ENCODE peak calls at places on chromosomes 13 and 19, in eight cellular contexts. C is tibial artery, G is pancreas, P is left ventricle myocardium inferior, A is breast epithelium, J is transverse colon, H is heart left ventricle, F is thoracic aorta. L is an unnamed sample.

GRCh38 chr13:27406178-27406939 is 18.1 kb upstream of the GTF3A start:
- DNase-seq in A (no peak), H (no peak), C (no peak), F (no peak), J (no peak), P (no peak), G (peak), L (peak)

GRCh38 chr19:40284251-40284500 is 969 bp downstream of the AKT2 start:
- DNase-seq in J (no peak), G (no peak), F (no peak), P (no peak), H (no peak), C (no peak), A (no peak), L (no peak)

GRCh38 chr19:40614595-40615411 is 13.6 kb downstream of the LTBP4 start:
- DNase-seq in P (peak), G (peak), F (no peak), J (peak), H (peak), C (peak), A (no peak), L (no peak)

GRCh38 chr13:23384111-23384510 is 49.4 kb downstream of the SACS start:
- DNase-seq in F (no peak), C (no peak), A (no peak), P (no peak), H (no peak), J (no peak), G (no peak), L (no peak)

GRCh38 chr13:113774177-113775107 is 15.4 kb downstream of the TMEM255B start:
- DNase-seq in C (no peak), F (no peak), H (no peak), J (no peak), A (no peak), G (no peak), P (no peak), L (no peak)

GRCh38 chr13:34107814-34108213 is 289.9 kb downstream of the RFC3 start:
- DNase-seq in H (no peak), A (no peak), G (no peak), F (no peak), P (no peak), J (no peak), C (no peak), L (no peak)

GRCh38 chr13:32314968-32315254 is 252 bp downstream of the ZAR1L start:
- DNase-seq in J (peak), H (peak), P (no peak), F (no peak), G (no peak), C (no peak), A (no peak), L (no peak)

GRCh38 chr19:21143846-21144245 is 2.0 kb downstream of the ZNF431 start:
- DNase-seq in G (no peak), C (no peak), J (no peak), A (no peak), H (no peak), P (no peak), F (no peak), L (no peak)

GRCh38 chr19:46967578-46968018 is 52.0 kb upstream of the NPAS1 start:
- DNase-seq in P (peak), A (no peak), J (peak), H (peak), F (no peak), C (no peak), G (no peak), L (no peak)

GRCh38 chr19:51978882-51979281 is 7.8 kb downstream of the ZNF350 start:
- DNase-seq in F (no peak), G (no peak), J (no peak), H (no peak), A (no peak), C (no peak), P (no peak), L (no peak)
- TF ChIP-seq CTCF in F (no peak), G (no peak), J (no peak), H (no peak), A (no peak), C (no peak), P (no peak), L (no peak)

GRCh38 chr19:17949956-17950309 is 17.0 kb upstream of the KCNN1 start:
- DNase-seq in J (no peak), C (no peak), F (no peak), H (no peak), A (no peak), P (no peak), G (no peak), L (no peak)
- H3K4me3 ChIP-seq in J (no peak), C (no peak), F (peak), H (peak), A (peak), P (peak), G (no peak), L (no peak)

DNA sequence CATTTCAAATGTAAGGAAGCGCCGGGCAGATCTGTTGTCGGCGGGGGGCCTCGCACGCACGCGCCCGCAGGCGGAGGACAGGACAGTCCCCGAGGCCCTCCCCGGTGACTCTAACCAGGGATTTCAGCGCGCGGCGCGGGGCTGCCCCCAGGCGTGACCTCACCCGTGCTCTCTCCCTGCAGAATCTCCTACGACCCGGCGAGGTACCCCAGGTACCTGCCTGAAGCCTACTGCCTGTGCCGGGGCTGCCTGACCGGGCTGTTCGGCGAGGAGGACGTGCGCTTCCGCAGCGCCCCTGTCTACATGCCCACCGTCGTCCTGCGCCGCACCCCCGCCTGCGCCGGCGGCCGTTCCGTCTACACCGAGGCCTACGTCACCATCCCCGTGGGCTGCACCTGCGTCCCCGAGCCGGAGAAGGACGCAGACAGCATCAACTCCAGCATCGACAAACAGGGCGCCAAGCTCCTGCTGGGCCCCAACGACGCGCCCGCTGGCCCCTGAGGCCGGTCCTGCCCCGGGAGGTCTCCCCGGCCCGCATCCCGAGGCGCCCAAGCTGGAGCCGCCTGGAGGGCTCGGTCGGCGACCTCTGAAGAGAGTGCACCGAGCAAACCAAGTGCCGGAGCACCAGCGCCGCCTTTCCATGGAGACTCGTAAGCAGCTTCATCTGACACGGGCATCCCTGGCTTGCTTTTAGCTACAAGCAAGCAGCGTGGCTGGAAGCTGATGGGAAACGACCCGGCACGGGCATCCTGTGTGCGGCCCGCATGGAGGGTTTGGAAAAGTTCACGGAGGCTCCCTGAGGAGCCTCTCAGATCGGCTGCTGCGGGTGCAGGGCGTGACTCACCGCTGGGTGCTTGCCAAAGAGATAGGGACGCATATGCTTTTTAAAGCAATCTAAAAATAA is 18.2 kb downstream of the IL17D start:
- DNase-seq in H (peak), A (no peak), J (peak), C (peak), P (peak), F (no peak), G (peak), L (peak)
- TF ChIP-seq CTCF in H (peak), A (no peak), J (no peak), C (no peak), P (no peak), F (peak), G (no peak), L (no peak)

GRCh38 chr19:54482889-54483288 is 9.8 kb upstream of the CDC42EP5 start:
- DNase-seq in P (no peak), J (no peak), C (no peak), H (no peak), F (no peak), G (no peak), A (no peak), L (no peak)
- H3K4me3 ChIP-seq in P (no peak), J (no peak), C (no peak), H (no peak), F (no peak), G (no peak), A (no peak), L (no peak)

DNA sequence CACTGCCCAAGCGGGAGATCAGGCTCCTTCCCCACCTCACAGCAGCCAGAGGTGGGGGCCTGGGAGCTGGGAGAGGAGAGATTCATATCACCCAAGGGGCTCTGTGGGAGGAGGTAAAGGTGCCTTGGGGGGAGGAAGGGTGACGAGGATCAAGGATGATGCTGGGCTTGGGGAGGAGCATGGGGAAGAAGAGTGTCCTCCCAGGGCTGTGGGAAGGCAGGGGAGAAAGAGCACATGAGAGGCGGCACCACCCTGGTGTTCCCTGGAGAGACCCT is 82.7 kb downstream of the ANKRD10 start:
- DNase-seq in F (no peak), H (no peak), J (no peak), P (no peak), C (no peak), A (no peak), G (no peak), L (no peak)
- TF ChIP-seq CTCF in F (no peak), H (no peak), J (no peak), P (no peak), C (no peak), A (no peak), G (no peak), L (no peak)

DNA sequence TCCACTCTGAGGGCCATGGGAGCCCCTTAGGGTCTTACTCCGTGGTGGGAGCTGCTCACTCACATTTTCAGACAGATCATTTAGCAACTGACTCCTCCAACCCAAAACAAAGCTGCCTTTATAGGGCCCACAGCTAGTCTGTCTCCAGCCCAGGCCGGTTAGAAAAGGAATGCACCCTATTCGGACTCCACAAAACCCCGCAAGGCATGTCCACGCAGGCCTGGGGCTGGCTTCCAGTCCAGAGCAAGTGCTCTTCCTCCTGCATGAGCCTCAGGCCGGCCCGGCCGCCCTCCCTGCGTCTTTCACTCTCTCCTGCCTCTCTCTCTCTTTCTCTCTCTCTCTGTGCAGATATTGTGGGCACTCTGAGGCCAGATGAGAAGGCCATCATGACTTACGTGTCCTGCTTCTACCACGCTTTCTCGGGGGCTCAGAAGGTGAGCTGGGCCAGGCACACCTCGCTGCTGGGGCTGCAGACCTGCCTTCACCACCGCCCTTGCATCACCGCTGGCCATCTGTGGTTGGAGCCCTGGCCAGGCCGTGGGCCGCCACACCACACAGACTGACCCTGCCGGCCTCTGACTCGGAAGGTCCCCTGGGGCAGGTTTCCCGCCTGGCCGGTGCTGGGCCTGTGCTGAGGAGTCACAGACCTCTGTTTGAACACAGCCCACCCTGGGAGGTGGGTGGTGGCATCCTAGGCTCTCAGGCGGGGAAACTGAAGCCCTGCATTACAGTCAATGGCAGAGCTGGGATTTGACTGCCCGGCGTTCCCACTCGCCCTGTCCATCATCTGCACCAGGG is 33.1 kb downstream of the CAPN12 start:
- DNase-seq in A (no peak), P (no peak), H (peak), J (no peak), C (no peak), G (no peak), F (no peak), L (no peak)
- H3K4me3 ChIP-seq in A (no peak), P (no peak), H (no peak), J (no peak), C (no peak), G (no peak), F (no peak), L (no peak)

DNA sequence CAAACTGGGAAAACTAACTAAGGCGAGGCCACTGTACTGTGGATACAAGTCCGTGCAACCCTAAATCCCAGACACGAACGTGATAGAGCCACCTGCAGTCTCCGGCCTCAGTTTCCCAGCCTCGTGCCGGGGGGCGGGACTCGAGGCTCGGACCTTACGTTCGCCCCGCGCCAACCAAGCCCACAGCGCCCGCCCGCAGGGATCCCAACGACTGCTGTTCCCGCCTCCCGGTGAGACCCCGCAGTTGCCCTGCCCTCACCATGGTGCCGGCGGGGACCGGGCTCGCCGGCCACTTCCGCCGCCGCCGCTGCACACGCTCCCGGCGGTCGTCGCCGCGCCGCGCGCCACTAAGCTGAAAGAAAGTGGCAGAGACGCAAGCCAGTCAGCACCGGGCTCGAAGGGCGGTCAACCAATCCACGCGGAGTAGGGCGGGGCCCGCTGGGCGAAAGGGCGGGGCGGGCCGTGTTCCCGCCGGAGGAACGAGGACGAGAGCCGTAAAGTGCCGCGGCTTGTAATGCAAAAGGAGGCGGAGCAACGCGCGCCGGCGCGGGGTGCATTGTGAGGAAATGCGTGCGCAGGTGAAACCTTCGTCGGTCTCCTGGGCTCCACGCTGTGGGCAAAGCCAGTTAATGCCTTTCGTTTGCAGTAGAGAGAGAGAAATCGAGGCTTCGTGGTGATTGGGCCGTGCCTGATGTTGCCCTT is at the start of gene LSM4:
- DNase-seq in F (peak), C (peak), G (peak), P (peak), J (peak), A (peak), H (peak), L (peak)
- TF ChIP-seq CTCF in F (no peak), C (no peak), G (no peak), P (no peak), J (peak), A (no peak), H (peak), L (peak)

DNA sequence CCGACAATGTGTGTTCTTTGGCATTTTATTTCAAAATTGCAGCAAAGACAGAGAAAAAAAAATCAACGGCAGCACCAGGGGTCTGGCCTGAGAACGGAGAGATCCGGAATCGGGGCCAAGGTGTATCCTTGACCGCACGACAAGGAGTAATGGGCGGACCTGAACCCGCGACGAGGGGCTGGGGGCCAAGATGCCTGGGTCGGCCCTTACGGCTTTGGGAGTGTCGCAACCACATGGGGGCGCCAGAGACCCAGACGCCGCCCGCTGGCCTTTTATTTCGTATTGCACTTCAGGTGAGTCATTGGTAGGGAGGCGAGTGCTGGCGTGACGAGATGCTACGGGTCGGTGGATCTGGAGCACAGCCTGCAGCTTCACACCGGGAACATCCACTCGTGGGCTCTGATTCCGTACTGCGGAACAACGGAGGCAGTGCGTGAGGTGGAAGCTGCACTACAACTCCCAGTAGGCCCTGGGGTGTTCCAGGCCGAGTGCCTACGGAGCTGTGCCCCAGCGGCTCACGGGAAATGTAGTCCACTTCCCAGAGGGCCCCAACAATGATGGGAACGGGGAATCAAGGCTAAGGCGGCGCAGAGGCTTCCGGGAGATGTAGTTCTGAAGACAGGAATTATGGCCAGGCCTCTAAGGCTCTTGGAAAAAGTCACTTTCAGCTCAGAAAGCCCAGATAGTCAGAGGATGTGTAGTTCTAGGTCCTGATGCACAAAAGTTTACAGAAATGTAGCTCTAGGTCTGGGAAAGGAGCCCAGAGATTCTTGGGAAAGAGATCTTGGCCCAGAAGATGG is 15.6 kb downstream of the BCAT2 start:
- DNase-seq in C (peak), P (peak), A (peak), H (peak), F (peak), G (peak), J (peak), L (peak)
- H3K4me3 ChIP-seq in C (peak), P (peak), A (peak), H (peak), F (peak), G (peak), J (peak), L (peak)

DNA sequence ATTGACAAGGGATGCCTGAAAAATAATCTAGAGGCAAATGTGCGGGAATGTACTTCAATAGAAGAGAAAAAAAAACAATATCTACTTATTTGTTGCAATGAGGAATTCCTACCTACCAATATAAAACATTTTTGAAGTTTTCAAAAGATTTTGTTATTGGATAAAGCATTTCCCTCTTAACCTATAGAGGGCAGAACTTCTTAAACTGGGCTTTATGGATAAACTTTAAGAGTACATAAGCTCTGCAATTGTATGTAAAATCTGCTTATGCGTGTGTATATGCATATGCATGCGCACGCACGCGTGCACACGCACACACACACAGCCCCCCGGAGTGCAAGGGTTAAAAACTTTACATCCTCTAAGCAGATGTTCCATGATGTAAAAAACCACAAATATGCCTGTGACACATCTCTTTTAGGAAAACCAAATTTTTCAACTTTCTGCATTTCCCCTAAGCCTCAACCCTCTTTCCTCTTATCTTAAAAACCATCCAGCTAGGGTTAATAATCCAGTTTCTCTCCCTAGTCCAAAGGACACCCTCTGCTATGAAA is 73.1 kb upstream of the OXGR1 start:
- DNase-seq in H (no peak), F (no peak), P (no peak), A (no peak), G (no peak), J (no peak), C (no peak), L (no peak)
- TF ChIP-seq CTCF in H (no peak), F (no peak), P (no peak), A (no peak), G (no peak), J (no peak), C (no peak), L (no peak)

GRCh38 chr13:64531400-64531799 is 2698.7 kb downstream of the PCDH9 start:
- DNase-seq in P (no peak), A (no peak), C (no peak), F (no peak), H (no peak), J (no peak), G (no peak), L (no peak)

GRCh38 chr13:64534302-64534701 is 2695.8 kb downstream of the PCDH9 start:
- DNase-seq in C (no peak), A (no peak), F (no peak), G (no peak), P (no peak), J (no peak), H (no peak), L (no peak)

GRCh38 chr13:64527561-64527960 is 2702.6 kb downstream of the PCDH9 start:
- DNase-seq in C (no peak), P (no peak), G (no peak), F (no peak), A (no peak), H (no peak), J (no peak), L (no peak)

GRCh38 chr13:64525687-64526086 is 2704.4 kb downstream of the PCDH9 start:
- DNase-seq in C (no peak), P (no peak), F (no peak), H (no peak), A (no peak), G (no peak), J (no peak), L (no peak)

GRCh38 chr13:64529874-64530485 is 2700.2 kb downstream of the PCDH9 start:
- DNase-seq in F (no peak), A (no peak), H (no peak), J (no peak), C (no peak), P (no peak), G (no peak), L (no peak)
- H3K4me3 ChIP-seq in F (no peak), A (no peak), H (no peak), J (no peak), C (no peak), P (no peak), G (no peak), L (no peak)